ENCODE peak calls at places on chromosomes 1 and 21, in four cellular contexts. One of them, this sample, is unnamed. For H3K36me3, the result is how much of the 10 kb centered on the place peaks cover.

GRCh38 chr1:31795801-31796621 is 19.8 kb downstream of the SPOCD1 start:
- DNase-seq in tibial nerve: no peak
- DNase-seq in CD4-positive, alpha-beta memory T cell: no peak
- DNase-seq in CD8-positive, alpha-beta T cell: no peak
- DNase-seq in this sample: peak

GRCh38 chr1:54679055-54679643 is 36.5 kb upstream of the TTC4 start:
- DNase-seq in tibial nerve: no peak
- DNase-seq in CD4-positive, alpha-beta memory T cell: no peak
- DNase-seq in CD8-positive, alpha-beta T cell: no peak
- DNase-seq in this sample: no peak

GRCh38 chr1:172654535-172654934 is 4.4 kb upstream of the FASLG start:
- DNase-seq in tibial nerve: no peak
- DNase-seq in CD4-positive, alpha-beta memory T cell: no peak
- DNase-seq in CD8-positive, alpha-beta T cell: no peak
- DNase-seq in this sample: no peak

GRCh38 chr1:237041795-237042466 is at the start of gene RYR2:
- DNase-seq in tibial nerve: no peak
- DNase-seq in CD4-positive, alpha-beta memory T cell: no peak
- DNase-seq in CD8-positive, alpha-beta T cell: no peak
- DNase-seq in this sample: no peak

GRCh38 chr1:184212649-184213314 is 161.3 kb downstream of the TSEN15 start:
- DNase-seq in tibial nerve: no peak
- DNase-seq in CD4-positive, alpha-beta memory T cell: no peak
- DNase-seq in CD8-positive, alpha-beta T cell: no peak
- DNase-seq in this sample: no peak

GRCh38 chr1:40939320-40940059 is 40.0 kb upstream of the CTPS1 start:
- DNase-seq in tibial nerve: no peak
- DNase-seq in CD4-positive, alpha-beta memory T cell: no peak
- DNase-seq in CD8-positive, alpha-beta T cell: no peak
- DNase-seq in this sample: no peak

GRCh38 chr1:157193702-157194391 is 55.7 kb upstream of the ETV3 start:
- DNase-seq in tibial nerve: peak
- DNase-seq in CD4-positive, alpha-beta memory T cell: no peak
- DNase-seq in CD8-positive, alpha-beta T cell: peak
- DNase-seq in this sample: peak

GRCh38 chr1:88855986-88856385 is 35.4 kb downstream of the GTF2B start:
- DNase-seq in tibial nerve: no peak
- DNase-seq in CD4-positive, alpha-beta memory T cell: no peak
- DNase-seq in CD8-positive, alpha-beta T cell: no peak
- DNase-seq in this sample: no peak

GRCh38 chr1:32239790-32240139 is 7.3 kb upstream of the FAM167B start:
- DNase-seq in tibial nerve: no peak
- DNase-seq in CD4-positive, alpha-beta memory T cell: no peak
- DNase-seq in CD8-positive, alpha-beta T cell: no peak
- DNase-seq in this sample: no peak

GRCh38 chr1:165497444-165498013 is 46.3 kb upstream of the LRRC52 start:
- DNase-seq in tibial nerve: no peak
- DNase-seq in CD4-positive, alpha-beta memory T cell: no peak
- DNase-seq in CD8-positive, alpha-beta T cell: no peak
- DNase-seq in this sample: no peak

GRCh38 chr1:211738709-211739301 is 63.4 kb upstream of the NEK2 start:
- DNase-seq in tibial nerve: no peak
- DNase-seq in CD4-positive, alpha-beta memory T cell: peak
- DNase-seq in CD8-positive, alpha-beta T cell: peak
- DNase-seq in this sample: no peak

GRCh38 chr1:41480204-41481108 is 4.0 kb downstream of the EDN2 start:
- DNase-seq in tibial nerve: no peak
- DNase-seq in CD4-positive, alpha-beta memory T cell: no peak
- DNase-seq in CD8-positive, alpha-beta T cell: no peak
- DNase-seq in this sample: peak

GRCh38 chr1:223718850-223719249 is 6.5 kb downstream of the CAPN2 start:
- DNase-seq in tibial nerve: no peak
- DNase-seq in CD4-positive, alpha-beta memory T cell: no peak
- DNase-seq in CD8-positive, alpha-beta T cell: no peak
- DNase-seq in this sample: no peak

GRCh38 chr1:170711682-170712081 is 47.8 kb downstream of the PRRX1 start:
- DNase-seq in tibial nerve: no peak
- DNase-seq in CD4-positive, alpha-beta memory T cell: no peak
- DNase-seq in CD8-positive, alpha-beta T cell: no peak
- DNase-seq in this sample: no peak

GRCh38 chr1:212556822-212557549 is 51.6 kb upstream of the ATF3 start:
- DNase-seq in tibial nerve: no peak
- DNase-seq in CD4-positive, alpha-beta memory T cell: no peak
- DNase-seq in CD8-positive, alpha-beta T cell: no peak
- DNase-seq in this sample: no peak

GRCh38 chr1:30984167-30984870 is 75.8 kb upstream of the SDC3 start:
- DNase-seq in tibial nerve: no peak
- DNase-seq in CD4-positive, alpha-beta memory T cell: no peak
- DNase-seq in CD8-positive, alpha-beta T cell: no peak
- DNase-seq in this sample: no peak

GRCh38 chr1:233673146-233673946 is 59.4 kb downstream of the KCNK1 start:
- DNase-seq in tibial nerve: no peak
- DNase-seq in CD4-positive, alpha-beta memory T cell: no peak
- DNase-seq in CD8-positive, alpha-beta T cell: no peak
- DNase-seq in this sample: no peak

GRCh38 chr1:32972814-32973428 is 8.3 kb upstream of the RNF19B start:
- DNase-seq in tibial nerve: no peak
- DNase-seq in CD4-positive, alpha-beta memory T cell: no peak
- DNase-seq in CD8-positive, alpha-beta T cell: no peak
- DNase-seq in this sample: peak

GRCh38 chr1:240611619-240612490 is at the start of gene GREM2:
- DNase-seq in tibial nerve: no peak
- DNase-seq in CD4-positive, alpha-beta memory T cell: peak
- DNase-seq in CD8-positive, alpha-beta T cell: peak
- DNase-seq in this sample: peak

GRCh38 chr1:1432951-1433803 is 2.3 kb upstream of the VWA1 start:
- DNase-seq in tibial nerve: peak
- DNase-seq in CD4-positive, alpha-beta memory T cell: no peak
- DNase-seq in CD8-positive, alpha-beta T cell: no peak
- DNase-seq in this sample: peak

GRCh38 chr1:54996359-54996868 is 2.3 kb upstream of the BSND start:
- DNase-seq in tibial nerve: peak
- DNase-seq in CD4-positive, alpha-beta memory T cell: peak
- DNase-seq in CD8-positive, alpha-beta T cell: peak
- DNase-seq in this sample: peak

GRCh38 chr1:224106568-224107281 is 7.2 kb upstream of the FBXO28 start:
- DNase-seq in tibial nerve: no peak
- DNase-seq in CD4-positive, alpha-beta memory T cell: peak
- DNase-seq in CD8-positive, alpha-beta T cell: no peak
- DNase-seq in this sample: no peak

GRCh38 chr1:85240174-85240601 is 19.3 kb downstream of the C1orf52 start:
- DNase-seq in tibial nerve: no peak
- DNase-seq in CD4-positive, alpha-beta memory T cell: peak
- DNase-seq in CD8-positive, alpha-beta T cell: no peak
- DNase-seq in this sample: no peak

DNA sequence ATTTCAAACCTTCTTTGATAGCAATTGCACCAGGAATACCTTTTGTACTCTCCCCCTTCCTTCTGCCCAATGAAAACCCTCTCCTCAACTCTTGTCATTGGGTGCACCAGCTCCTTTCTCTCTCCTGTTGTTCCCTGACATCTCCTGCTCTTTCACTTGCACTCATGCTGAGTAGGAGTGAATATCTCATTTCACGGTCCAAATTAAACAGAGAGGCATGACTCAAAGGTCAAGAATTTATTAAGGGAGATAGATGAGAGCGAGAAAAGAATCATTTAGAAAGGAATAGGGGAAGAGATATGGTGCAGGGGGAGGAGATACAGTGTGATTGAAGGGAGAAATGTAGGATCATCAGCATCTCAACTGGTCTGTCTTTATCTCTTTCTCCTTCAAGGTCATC is 22.1 kb downstream of the AIM2 start:
- DNase-seq in tibial nerve: no peak
- DNase-seq in CD4-positive, alpha-beta memory T cell: no peak
- DNase-seq in CD8-positive, alpha-beta T cell: no peak
- DNase-seq in this sample: no peak
- H3K36me3 ChIP-seq in tibial nerve: half or more
- H3K36me3 ChIP-seq in CD4-positive, alpha-beta memory T cell: half or more
- H3K36me3 ChIP-seq in CD8-positive, alpha-beta T cell: under half
- H3K36me3 ChIP-seq in this sample: half or more

DNA sequence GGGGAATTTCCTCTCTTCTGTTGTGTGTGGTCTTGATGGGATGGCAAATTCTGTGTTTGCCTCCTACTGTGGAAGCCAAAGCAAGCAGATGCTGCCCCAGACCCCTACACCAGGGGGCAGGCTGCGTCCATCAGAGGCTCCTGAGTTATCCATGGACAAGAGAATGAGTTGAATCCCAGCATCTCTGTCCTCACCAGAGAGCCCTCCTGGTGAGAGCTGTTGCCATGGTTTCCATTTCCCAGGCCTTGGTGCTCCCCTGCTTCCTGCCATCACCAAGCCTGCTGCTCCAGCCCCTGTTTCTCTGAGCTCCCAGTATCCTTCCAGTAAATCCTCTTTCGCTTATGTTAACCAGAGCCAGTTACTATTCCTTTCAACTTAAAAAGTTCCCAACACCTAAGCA is 20.4 kb upstream of the GNG12 start:
- DNase-seq in tibial nerve: no peak
- DNase-seq in CD4-positive, alpha-beta memory T cell: no peak
- DNase-seq in CD8-positive, alpha-beta T cell: no peak
- DNase-seq in this sample: peak
- H3K36me3 ChIP-seq in tibial nerve: under half
- H3K36me3 ChIP-seq in CD4-positive, alpha-beta memory T cell: under half
- H3K36me3 ChIP-seq in CD8-positive, alpha-beta T cell: under half
- H3K36me3 ChIP-seq in this sample: under half

GRCh38 chr1:204455063-204455830 is 39.4 kb downstream of the PIK3C2B start:
- DNase-seq in tibial nerve: no peak
- DNase-seq in CD4-positive, alpha-beta memory T cell: no peak
- DNase-seq in CD8-positive, alpha-beta T cell: no peak
- DNase-seq in this sample: no peak
- H3K36me3 ChIP-seq in tibial nerve: half or more
- H3K36me3 ChIP-seq in CD4-positive, alpha-beta memory T cell: under half
- H3K36me3 ChIP-seq in CD8-positive, alpha-beta T cell: under half
- H3K36me3 ChIP-seq in this sample: half or more

GRCh38 chr1:147620543-147620942 is 49.8 kb downstream of the ACP6 start:
- DNase-seq in tibial nerve: no peak
- DNase-seq in CD4-positive, alpha-beta memory T cell: no peak
- DNase-seq in CD8-positive, alpha-beta T cell: no peak
- DNase-seq in this sample: no peak

GRCh38 chr1:147619741-147620140 is 50.6 kb downstream of the ACP6 start:
- DNase-seq in tibial nerve: no peak
- DNase-seq in CD4-positive, alpha-beta memory T cell: no peak
- DNase-seq in CD8-positive, alpha-beta T cell: no peak
- DNase-seq in this sample: no peak

GRCh38 chr1:147618077-147618569 is 52.2 kb downstream of the ACP6 start:
- DNase-seq in tibial nerve: no peak
- DNase-seq in CD4-positive, alpha-beta memory T cell: peak
- DNase-seq in CD8-positive, alpha-beta T cell: no peak
- DNase-seq in this sample: no peak

GRCh38 chr1:147622731-147623130 is 47.6 kb downstream of the ACP6 start:
- DNase-seq in tibial nerve: no peak
- DNase-seq in CD4-positive, alpha-beta memory T cell: no peak
- DNase-seq in CD8-positive, alpha-beta T cell: no peak
- DNase-seq in this sample: no peak

DNA sequence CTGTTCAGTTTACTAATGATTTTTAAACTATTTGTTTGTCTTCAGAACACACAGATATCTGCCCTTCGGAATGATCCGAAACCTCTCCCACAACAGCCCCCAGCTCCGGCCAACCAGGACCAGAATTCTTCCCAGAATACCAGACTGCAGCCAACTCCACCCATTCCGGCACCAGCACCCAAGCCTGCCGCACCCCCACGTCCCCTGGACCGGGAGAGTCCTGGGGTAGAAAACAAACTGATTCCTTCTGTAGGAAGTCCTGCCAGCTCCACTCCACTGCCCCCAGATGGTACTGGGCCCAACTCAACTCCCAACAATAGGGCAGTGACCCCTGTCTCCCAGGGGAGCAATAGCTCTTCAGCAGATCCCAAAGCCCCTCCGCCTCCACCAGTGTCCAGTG is 51.6 kb downstream of the ACP6 start:
- DNase-seq in tibial nerve: no peak
- DNase-seq in CD4-positive, alpha-beta memory T cell: no peak
- DNase-seq in CD8-positive, alpha-beta T cell: no peak
- DNase-seq in this sample: no peak
- H3K36me3 ChIP-seq in tibial nerve: half or more
- H3K36me3 ChIP-seq in CD4-positive, alpha-beta memory T cell: under half
- H3K36me3 ChIP-seq in CD8-positive, alpha-beta T cell: under half
- H3K36me3 ChIP-seq in this sample: half or more

GRCh38 chr21:36738489-36739126 is 39.7 kb downstream of the SIM2 start:
- DNase-seq in tibial nerve: no peak
- DNase-seq in CD4-positive, alpha-beta memory T cell: no peak
- DNase-seq in CD8-positive, alpha-beta T cell: no peak
- DNase-seq in this sample: no peak
- H3K36me3 ChIP-seq in tibial nerve: under half
- H3K36me3 ChIP-seq in CD4-positive, alpha-beta memory T cell: under half
- H3K36me3 ChIP-seq in CD8-positive, alpha-beta T cell: under half
- H3K36me3 ChIP-seq in this sample: under half

GRCh38 chr21:33421713-33422393 is 18.6 kb downstream of the IFNGR2 start:
- DNase-seq in tibial nerve: no peak
- DNase-seq in CD4-positive, alpha-beta memory T cell: no peak
- DNase-seq in CD8-positive, alpha-beta T cell: no peak
- DNase-seq in this sample: no peak
- H3K36me3 ChIP-seq in tibial nerve: half or more
- H3K36me3 ChIP-seq in CD4-positive, alpha-beta memory T cell: under half
- H3K36me3 ChIP-seq in CD8-positive, alpha-beta T cell: under half
- H3K36me3 ChIP-seq in this sample: half or more

This sample was measured in lower lobe of right lung.